ENCODE peak calls at places on chromosomes 7 and 10, in four cellular contexts. C, M, W and K are unnamed samples.

GRCh38 chr10:124447741-124448466 is 1.9 kb downstream of the NKX1-2 start:
- DNase-seq in M (no peak), C (no peak), W (no peak), K (no peak)

GRCh38 chr10:121459279-121459764 is 138.9 kb downstream of the FGFR2 start:
- DNase-seq in M (no peak), C (no peak), W (no peak), K (no peak)

GRCh38 chr7:36605662-36606441 is 118.4 kb downstream of the AOAH start:
- DNase-seq in M (no peak), C (no peak), W (no peak), K (no peak)

GRCh38 chr7:45181991-45182855 is 24.6 kb downstream of the RAMP3 start:
- DNase-seq in M (no peak), C (no peak), W (no peak), K (no peak)

GRCh38 chr10:33114451-33114944 is 156.5 kb upstream of the ITGB1 start:
- DNase-seq in C (no peak), W (no peak), M (no peak), K (peak; percentile 85)

GRCh38 chr7:80127412-80128150 is 7.0 kb upstream of the GNAI1 start:
- DNase-seq in W (peak; percentile 61), C (no peak), M (no peak), K (no peak)

GRCh38 chr10:88038268-88038667 is 174.8 kb downstream of the PTEN start:
- DNase-seq in C (no peak), W (no peak), M (no peak), K (no peak)

GRCh38 chr10:17353568-17353967 is 100.8 kb downstream of the ST8SIA6 start:
- DNase-seq in W (no peak), C (no peak), M (no peak), K (no peak)

GRCh38 chr10:8418631-8419030 is 364.1 kb downstream of the GATA3 start:
- DNase-seq in W (no peak), M (no peak), C (no peak), K (no peak)

GRCh38 chr7:816751-817671 is 15.3 kb upstream of the SUN1 start:
- DNase-seq in W (peak; percentile 32), M (peak; percentile 37), C (peak; percentile 55), K (peak; percentile 9)

GRCh38 chr7:100493476-100494264 is 9.9 kb downstream of the NYAP1 start:
- DNase-seq in M (peak; percentile 61), W (no peak), C (peak; percentile 60), K (peak; percentile 57)

GRCh38 chr7:131325179-131325840 is 2.4 kb upstream of the MKLN1 start:
- DNase-seq in W (no peak), C (peak; percentile 76), M (no peak), K (no peak)

GRCh38 chr7:78716876-78717275 is 736.6 kb downstream of the MAGI2 start:
- DNase-seq in W (no peak), M (no peak), C (no peak), K (no peak)

GRCh38 chr10:71067098-71067760 is 145.1 kb upstream of the UNC5B start:
- DNase-seq in M (no peak), W (no peak), C (no peak), K (no peak)

DNA sequence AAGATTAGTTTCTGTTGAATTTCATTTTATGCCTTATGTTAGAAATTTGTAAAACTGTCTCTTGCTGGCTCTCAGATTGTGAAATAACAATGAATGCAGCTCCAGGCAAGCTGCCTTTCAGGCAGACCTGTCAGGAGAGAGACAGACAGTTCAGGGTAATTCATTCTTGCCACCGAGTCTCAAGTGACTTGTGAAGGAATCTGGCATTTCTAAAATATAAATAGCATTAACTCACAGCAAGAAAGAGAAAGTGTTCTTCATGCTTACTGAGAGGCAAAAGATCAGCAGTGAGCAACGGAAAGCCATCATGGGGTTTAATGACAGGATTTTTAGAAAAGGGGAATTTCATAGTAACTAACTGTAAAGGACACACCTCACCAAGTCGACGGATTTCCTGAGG is 442.3 kb upstream of the AKR1E2 start:
- DNase-seq in W (no peak), M (no peak), C (no peak), K (no peak)
- H3K27ac ChIP-seq in W (no peak overlapping the region), M (no peak overlapping the region), C (no peak overlapping the region), K (no peak overlapping the region)

DNA sequence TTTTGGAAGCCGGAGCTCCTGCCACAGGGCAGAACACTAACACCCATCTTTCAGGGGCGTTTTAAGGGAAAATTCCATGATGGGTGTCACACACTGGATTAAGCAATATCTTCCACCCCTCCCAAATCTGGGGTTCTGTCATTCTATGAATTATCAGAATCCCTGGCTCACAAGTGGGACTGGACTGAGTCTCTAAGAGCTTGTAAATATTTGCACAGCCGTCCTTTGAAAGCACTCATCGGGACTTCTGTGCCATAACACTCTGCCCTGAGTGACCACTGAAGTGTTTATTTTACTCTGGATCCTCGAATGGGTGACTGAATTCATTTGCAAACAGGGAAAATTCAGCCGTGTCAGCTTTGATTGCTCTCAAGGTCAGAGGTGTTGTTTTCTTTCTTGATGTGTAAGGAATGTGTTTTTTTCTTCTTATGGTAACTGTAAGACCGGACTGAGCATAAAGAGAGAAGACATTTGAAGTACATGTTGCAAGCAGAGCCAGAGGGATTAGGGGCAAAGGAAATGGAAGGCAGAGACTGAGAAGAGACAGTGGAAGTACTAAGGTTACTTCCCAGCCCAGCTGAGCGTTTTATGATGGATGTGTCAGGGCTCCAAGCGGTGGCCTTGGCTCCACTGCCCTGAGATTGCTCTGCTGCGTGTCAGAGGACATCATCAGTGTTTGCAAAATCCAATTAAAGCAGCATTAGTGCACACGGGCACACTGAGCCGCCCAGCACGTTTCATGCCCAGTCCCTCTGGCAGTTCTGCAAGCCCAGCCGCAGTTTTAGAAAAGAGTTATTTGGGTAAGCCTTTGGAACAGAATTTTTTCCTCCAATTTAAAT is 17.7 kb upstream of the GTPBP4 start:
- DNase-seq in M (no peak), W (no peak), C (no peak), K (no peak)
- H3K27ac ChIP-seq in M (peak overlapping the region; percentile 29), W (no peak overlapping the region), C (no peak overlapping the region), K (no peak overlapping the region)

DNA sequence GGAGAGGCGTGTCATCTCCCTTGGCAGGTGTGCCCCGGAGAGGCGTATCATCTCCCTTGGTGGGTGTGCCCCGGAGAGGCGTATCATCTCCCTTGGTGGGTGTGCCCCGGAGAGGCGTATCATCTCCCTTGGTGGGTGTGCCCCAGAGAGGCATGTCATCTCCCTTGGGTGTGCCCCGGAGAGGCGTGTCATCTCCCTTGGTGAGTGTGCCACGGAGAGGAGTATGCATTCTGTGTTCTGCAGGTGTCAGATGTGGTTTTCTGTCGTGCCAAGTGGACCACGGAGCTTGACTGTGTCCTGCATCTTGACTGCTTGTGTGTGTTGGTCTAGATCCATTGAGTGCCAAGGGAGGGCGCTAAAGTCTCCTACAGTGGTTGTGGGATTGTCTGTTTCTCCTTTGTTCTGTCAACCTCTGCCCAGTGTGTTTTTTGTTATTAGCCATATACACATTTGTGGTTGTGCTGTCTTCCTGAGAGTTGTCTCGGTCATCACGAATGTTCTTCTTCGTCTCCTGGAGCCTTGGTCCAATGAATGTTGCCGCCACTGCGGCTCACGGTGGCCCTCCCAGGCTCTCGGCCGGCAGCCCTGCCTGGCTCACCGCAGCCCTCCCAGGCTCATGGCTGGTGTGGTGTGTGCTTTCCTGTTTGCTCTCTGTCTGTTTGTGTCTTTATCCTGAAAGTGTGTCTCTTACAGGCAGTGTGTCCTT is 96.8 kb downstream of the INPP5A start:
- DNase-seq in M (peak; percentile 69), C (no peak), W (no peak), K (no peak)
- H3K27ac ChIP-seq in M (peak overlapping the region; percentile 91), C (no peak overlapping the region), W (no peak overlapping the region), K (no peak overlapping the region)

DNA sequence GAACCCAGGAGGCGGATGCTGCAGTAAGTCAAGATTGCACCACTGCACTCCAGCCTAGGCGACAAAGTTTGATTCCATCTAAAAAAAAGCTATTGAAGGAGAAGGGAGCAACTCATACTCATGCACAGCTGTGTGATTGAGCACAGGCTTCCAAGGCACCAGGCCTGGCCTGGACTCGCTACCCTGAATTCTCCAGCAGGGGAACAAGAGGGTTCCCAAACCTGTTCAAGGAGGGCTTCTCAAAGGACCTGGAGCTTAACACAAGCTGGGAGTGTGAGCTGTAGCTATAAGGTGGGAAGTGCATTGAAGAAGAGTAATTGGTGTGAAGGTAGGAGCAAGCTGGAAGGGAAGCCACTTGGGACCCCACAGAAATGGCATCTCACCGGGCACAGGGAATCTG is 15.1 kb upstream of the DDIT4 start:
- DNase-seq in W (no peak), C (no peak), M (no peak), K (no peak)
- H3K27ac ChIP-seq in W (no peak overlapping the region), C (no peak overlapping the region), M (peak overlapping the region; percentile 94), K (no peak overlapping the region)

GRCh38 chr7:18494821-18495408 is 634 bp upstream of the HDAC9 start:
- DNase-seq in M (no peak), C (no peak), W (no peak), K (no peak)

GRCh38 chr7:18496336-18496700 is 769 bp downstream of the HDAC9 start:
- DNase-seq in M (no peak), W (no peak), C (no peak), K (no peak)

GRCh38 chr7:18497082-18497481 is 1.5 kb downstream of the HDAC9 start:
- DNase-seq in W (no peak), M (no peak), C (no peak), K (no peak)

GRCh38 chr7:18497800-18498199 is 2.3 kb downstream of the HDAC9 start:
- DNase-seq in M (no peak), C (no peak), W (no peak), K (no peak)

DNA sequence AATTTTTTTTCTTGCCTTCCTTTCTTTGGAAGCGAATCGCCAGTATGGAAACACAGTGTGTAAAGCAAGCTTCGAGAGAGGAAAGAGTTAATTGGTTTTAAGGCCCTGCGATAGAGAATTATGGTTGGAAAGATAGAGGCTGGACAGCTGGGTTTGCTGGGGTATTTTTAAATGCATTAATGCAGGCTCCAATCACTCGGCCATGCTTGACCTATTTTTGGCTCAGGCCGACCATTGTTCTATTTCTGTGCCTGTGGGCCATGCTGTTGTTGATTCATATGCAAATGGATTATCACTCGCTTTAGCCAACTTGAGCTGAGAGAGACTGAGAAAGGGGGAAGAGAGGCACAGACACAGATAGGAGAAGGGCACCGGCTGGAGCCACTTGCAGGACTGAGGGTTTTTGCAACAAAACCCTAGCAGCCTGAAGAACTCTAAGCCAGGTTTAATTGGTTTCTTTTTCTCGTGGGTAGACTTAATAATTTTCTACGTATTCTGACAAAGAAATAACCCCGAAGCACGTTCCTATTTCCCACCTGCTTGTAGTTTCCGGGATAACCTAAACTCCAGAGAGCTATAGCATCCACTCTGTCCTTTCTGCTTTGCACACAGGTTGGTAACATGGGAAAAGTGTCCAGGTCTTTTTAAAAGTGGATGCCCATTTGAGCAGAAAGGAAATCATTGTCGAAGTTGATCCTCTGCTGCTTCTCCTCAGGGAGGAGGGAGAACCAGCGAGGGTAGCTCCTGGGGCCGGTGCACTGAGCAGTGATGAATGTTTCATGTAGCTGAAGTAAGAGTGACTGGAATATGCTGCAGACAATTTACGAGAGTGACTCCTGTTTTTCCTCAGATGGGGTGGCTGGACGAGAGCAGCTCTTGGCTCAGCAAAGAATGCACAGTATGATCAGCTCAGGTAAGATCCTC is at the start of gene HDAC9:
- DNase-seq in C (no peak), W (peak; percentile 67), M (peak; percentile 51), K (no peak)
- H3K27ac ChIP-seq in C (no peak within 1 kb of the TSS), W (peak within 1 kb of the TSS; percentile 83), M (peak within 1 kb of the TSS; percentile 34), K (peak within 1 kb of the TSS; percentile 37)

DNA sequence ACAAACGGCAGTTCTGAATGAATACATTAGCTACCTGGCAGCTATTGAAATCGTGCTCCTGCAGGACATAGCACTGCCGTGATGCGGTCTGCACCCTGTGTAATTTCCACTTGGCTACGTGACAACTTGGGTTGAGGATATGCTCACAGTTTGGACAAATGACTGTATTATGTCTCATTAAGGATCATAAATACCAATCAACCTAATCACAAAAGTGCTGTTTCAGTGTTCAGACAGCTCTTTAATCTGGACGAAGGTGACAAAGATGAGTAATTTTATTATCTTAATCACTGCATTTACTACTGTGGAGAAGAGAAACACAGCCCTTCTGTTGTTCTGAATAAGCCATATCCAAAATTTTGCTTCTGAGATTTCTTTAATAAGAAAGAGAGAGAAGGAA is 210.8 kb upstream of the PFKP start:
- DNase-seq in W (no peak), C (no peak), M (no peak), K (no peak)
- H3K27ac ChIP-seq in W (no peak overlapping the region), C (no peak overlapping the region), M (no peak overlapping the region), K (no peak overlapping the region)